ENCODE peak calls at places on chromosomes 5 and 9, in five cellular contexts. One of them, this sample, is unnamed.

GRCh38 chr9:134375011-134375390 is 48.7 kb downstream of the RXRA start:
- DNase-seq in HCT116: no peak
- DNase-seq in GM12878: no peak
- DNase-seq in SK-N-SH: no peak
- DNase-seq in HepG2: no peak
- DNase-seq in this sample: no peak

GRCh38 chr5:126445502-126446174 is 22.4 kb downstream of the GRAMD2B start:
- DNase-seq in GM12878: no peak
- DNase-seq in SK-N-SH: no peak
- DNase-seq in HepG2: no peak
- DNase-seq in HCT116: peak; percentile 35
- DNase-seq in this sample: no peak

GRCh38 chr5:122533825-122534224 is 221.8 kb downstream of the SNCAIP start:
- DNase-seq in HCT116: no peak
- DNase-seq in SK-N-SH: no peak
- DNase-seq in HepG2: no peak
- DNase-seq in GM12878: no peak
- DNase-seq in this sample: no peak

GRCh38 chr5:148666353-148666752 is 12.0 kb upstream of the HTR4 start:
- DNase-seq in SK-N-SH: no peak
- DNase-seq in HepG2: no peak
- DNase-seq in GM12878: no peak
- DNase-seq in HCT116: no peak
- DNase-seq in this sample: no peak

GRCh38 chr9:95494416-95495371 is 22.1 kb downstream of the PTCH1 start:
- DNase-seq in GM12878: peak; percentile 88
- DNase-seq in SK-N-SH: peak; percentile 69
- DNase-seq in HepG2: no peak
- DNase-seq in HCT116: no peak
- DNase-seq in this sample: no peak

GRCh38 chr5:138752951-138753793 is at the start of gene CTNNA1:
- DNase-seq in HCT116: peak; percentile 71
- DNase-seq in HepG2: peak; percentile 62
- DNase-seq in GM12878: no peak
- DNase-seq in SK-N-SH: peak; percentile 98
- DNase-seq in this sample: peak; percentile 30

GRCh38 chr5:130706696-130707095 is 458.4 kb downstream of the HINT1 start:
- DNase-seq in HepG2: no peak
- DNase-seq in HCT116: no peak
- DNase-seq in GM12878: no peak
- DNase-seq in SK-N-SH: no peak
- DNase-seq in this sample: no peak

GRCh38 chr5:143195496-143195895 is 208.0 kb downstream of the NR3C1 start:
- DNase-seq in HepG2: no peak
- DNase-seq in HCT116: no peak
- DNase-seq in GM12878: no peak
- DNase-seq in SK-N-SH: no peak
- DNase-seq in this sample: no peak

GRCh38 chr5:80960531-80961375 is 590 bp downstream of the RASGRF2 start:
- DNase-seq in SK-N-SH: peak; percentile 83
- DNase-seq in HepG2: peak; percentile 18
- DNase-seq in GM12878: no peak
- DNase-seq in HCT116: no peak
- DNase-seq in this sample: no peak

GRCh38 chr5:157232706-157233105 is 33.2 kb upstream of the CYFIP2 start:
- DNase-seq in GM12878: no peak
- DNase-seq in HCT116: no peak
- DNase-seq in SK-N-SH: no peak
- DNase-seq in HepG2: no peak
- DNase-seq in this sample: no peak

GRCh38 chr9:78296208-78296892 is 575 bp upstream of the PSAT1 start:
- DNase-seq in HCT116: no peak
- DNase-seq in GM12878: no peak
- DNase-seq in HepG2: peak; percentile 62
- DNase-seq in SK-N-SH: peak; percentile 63
- DNase-seq in this sample: peak; percentile 38

GRCh38 chr5:108276187-108276586 is 105.7 kb downstream of the FBXL17 start:
- DNase-seq in SK-N-SH: no peak
- DNase-seq in GM12878: no peak
- DNase-seq in HCT116: no peak
- DNase-seq in HepG2: no peak
- DNase-seq in this sample: no peak

GRCh38 chr9:77759391-77759790 is 111.3 kb upstream of the GNA14 start:
- DNase-seq in HCT116: no peak
- DNase-seq in SK-N-SH: no peak
- DNase-seq in HepG2: no peak
- DNase-seq in GM12878: no peak
- DNase-seq in this sample: no peak

GRCh38 chr9:7376213-7376612 is 423.4 kb downstream of the DMAC1 start:
- DNase-seq in HepG2: no peak
- DNase-seq in GM12878: no peak
- DNase-seq in SK-N-SH: no peak
- DNase-seq in HCT116: no peak
- DNase-seq in this sample: no peak

DNA sequence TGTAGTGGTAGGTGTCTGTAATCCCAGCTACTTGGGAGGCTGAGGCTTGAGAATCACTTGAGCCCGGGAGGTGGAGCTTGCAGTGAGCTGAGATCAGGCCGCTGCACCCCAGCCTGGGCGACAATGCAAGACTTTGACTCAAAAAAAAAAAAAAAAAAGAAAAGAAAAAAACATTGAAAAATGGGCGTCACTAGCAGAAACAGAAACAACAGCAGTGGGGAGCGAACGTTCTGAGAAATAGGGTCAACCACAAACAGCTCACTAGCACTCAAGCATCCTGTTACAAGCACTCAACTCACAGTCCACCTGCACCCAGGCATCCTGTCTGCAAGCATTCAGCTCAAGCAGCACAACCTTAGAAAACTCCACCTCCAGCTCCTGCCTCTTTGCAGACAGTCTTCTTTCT is 17.2 kb downstream of the TRIM14 start:
- DNase-seq in HCT116: no peak
- DNase-seq in SK-N-SH: no peak
- DNase-seq in GM12878: peak; percentile 99
- DNase-seq in HepG2: no peak
- DNase-seq in this sample: no peak
- TF ChIP-seq YY1 in HCT116: no peak
- TF ChIP-seq YY1 in SK-N-SH: no peak
- TF ChIP-seq YY1 in GM12878: peak; percentile 40
- TF ChIP-seq YY1 in HepG2: no peak
- TF ChIP-seq YY1 in this sample: no peak

GRCh38 chr5:14810941-14811573 is 60.5 kb downstream of the ANKH start:
- DNase-seq in HepG2: no peak
- DNase-seq in SK-N-SH: no peak
- DNase-seq in HCT116: no peak
- DNase-seq in GM12878: no peak
- DNase-seq in this sample: no peak
- H3K9ac ChIP-seq in HepG2: no peak overlapping the region
- H3K9ac ChIP-seq in SK-N-SH: peak overlapping the region; percentile 70
- H3K9ac ChIP-seq in HCT116: peak overlapping the region; percentile 51
- H3K9ac ChIP-seq in GM12878: no peak overlapping the region
- H3K9ac ChIP-seq in this sample: no peak overlapping the region

DNA sequence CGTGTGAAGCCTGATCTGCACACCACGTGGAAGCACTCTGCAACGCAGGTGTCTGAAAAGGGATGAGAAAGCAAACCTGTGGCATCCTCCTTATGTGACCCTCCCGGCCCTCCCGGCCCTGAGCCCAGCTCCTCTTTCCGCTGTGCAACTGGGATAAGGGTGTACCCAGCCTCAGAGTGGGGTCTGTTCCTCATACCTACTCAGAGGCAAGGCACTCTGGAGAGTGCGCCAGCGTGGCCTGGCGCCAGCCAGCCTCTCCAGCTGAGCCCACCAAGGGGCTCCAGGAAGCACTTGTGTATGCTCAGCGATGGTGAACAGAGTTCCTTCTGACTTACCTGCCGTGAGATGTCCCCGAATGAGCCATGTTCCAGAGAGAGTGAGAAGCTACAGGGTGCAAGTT is 102.8 kb downstream of the IRX1 start:
- DNase-seq in GM12878: no peak
- DNase-seq in HepG2: no peak
- DNase-seq in SK-N-SH: no peak
- DNase-seq in HCT116: no peak
- DNase-seq in this sample: no peak
- TF ChIP-seq YY1 in GM12878: no peak
- TF ChIP-seq YY1 in HepG2: no peak
- TF ChIP-seq YY1 in SK-N-SH: no peak
- TF ChIP-seq YY1 in HCT116: no peak
- TF ChIP-seq YY1 in this sample: no peak

DNA sequence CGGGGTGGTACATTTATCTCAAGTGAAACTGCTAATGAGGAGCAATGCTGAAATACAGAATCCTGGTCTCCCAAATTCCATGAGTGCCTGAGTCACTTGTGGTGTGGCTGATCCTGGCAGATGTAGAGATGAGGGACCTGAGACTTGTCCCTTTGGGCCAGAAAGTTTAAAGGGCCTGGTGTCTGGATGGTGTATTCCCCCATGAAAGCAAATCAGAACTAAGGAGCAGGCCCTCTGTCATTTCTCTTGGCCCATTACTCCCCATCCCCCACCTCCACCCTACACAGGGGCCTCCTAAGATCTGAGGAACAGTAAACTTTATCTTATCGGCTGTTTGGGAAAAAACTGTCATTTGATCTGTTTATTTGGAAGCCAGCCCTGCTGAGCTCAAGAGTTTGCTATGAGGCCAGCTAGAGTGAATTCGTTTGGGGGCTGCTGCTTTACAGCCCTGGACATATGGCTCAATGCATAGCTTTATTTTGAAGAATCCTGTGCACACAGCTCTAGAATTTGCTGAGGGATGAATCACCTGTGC is 140.3 kb downstream of the LHFPL2 start:
- DNase-seq in HCT116: no peak
- DNase-seq in SK-N-SH: no peak
- DNase-seq in HepG2: peak; percentile 60
- DNase-seq in GM12878: no peak
- DNase-seq in this sample: no peak
- H3K9ac ChIP-seq in HCT116: no peak overlapping the region
- H3K9ac ChIP-seq in SK-N-SH: peak overlapping the region; percentile 23
- H3K9ac ChIP-seq in HepG2: no peak overlapping the region
- H3K9ac ChIP-seq in GM12878: no peak overlapping the region
- H3K9ac ChIP-seq in this sample: no peak overlapping the region

This sample was measured in NT2/D1.